ENCODE peak calls at places on chromosomes 3 and 15, in four cellular contexts. F is brain microvascular endothelial cell, T is psoas muscle, J is body of pancreas. W is an unnamed sample. For H3K27me3, the result is how much of the 10 kb centered on the place peaks cover.

GRCh38 chr15:67509918-67510317 is 11.0 kb upstream of the C15orf61 start:
- DNase-seq in F (no peak), T (no peak), J (no peak), W (no peak)

GRCh38 chr3:138188013-138188352 is 882 bp downstream of the ARMC8 start:
- DNase-seq in T (no peak), J (no peak), F (no peak), W (no peak)

GRCh38 chr3:130227540-130227939 is 117.9 kb upstream of the COL6A5 start:
- DNase-seq in F (no peak), T (no peak), J (no peak), W (no peak)

GRCh38 chr15:83694538-83694937 is 40.6 kb downstream of the ADAMTSL3 start:
- DNase-seq in T (no peak), J (no peak), F (no peak), W (no peak)

GRCh38 chr3:138051946-138052802 is 42.2 kb downstream of the CLDN18 start:
- DNase-seq in F (peak), J (peak), T (no peak), W (peak)

GRCh38 chr15:80483656-80484055 is 79.5 kb downstream of the ARNT2 start:
- DNase-seq in T (no peak), J (no peak), F (no peak), W (no peak)

GRCh38 chr15:52082197-52083036 is 30.2 kb downstream of the BCL2L10 start:
- DNase-seq in J (no peak), F (no peak), T (no peak), W (no peak)

GRCh38 chr15:89803941-89804800 is 10.5 kb downstream of the ANPEP start:
- DNase-seq in F (no peak), J (peak), T (peak), W (no peak)

GRCh38 chr3:146277953-146278631 is 27.2 kb upstream of the PLSCR4 start:
- DNase-seq in F (peak), T (no peak), J (no peak), W (no peak)

GRCh38 chr3:45055411-45056143 is 29.5 kb downstream of the CLEC3B start:
- DNase-seq in T (no peak), F (no peak), J (no peak), W (no peak)
- TF ChIP-seq CTCF in T (no peak), F (peak), J (no peak), W (no peak)

DNA sequence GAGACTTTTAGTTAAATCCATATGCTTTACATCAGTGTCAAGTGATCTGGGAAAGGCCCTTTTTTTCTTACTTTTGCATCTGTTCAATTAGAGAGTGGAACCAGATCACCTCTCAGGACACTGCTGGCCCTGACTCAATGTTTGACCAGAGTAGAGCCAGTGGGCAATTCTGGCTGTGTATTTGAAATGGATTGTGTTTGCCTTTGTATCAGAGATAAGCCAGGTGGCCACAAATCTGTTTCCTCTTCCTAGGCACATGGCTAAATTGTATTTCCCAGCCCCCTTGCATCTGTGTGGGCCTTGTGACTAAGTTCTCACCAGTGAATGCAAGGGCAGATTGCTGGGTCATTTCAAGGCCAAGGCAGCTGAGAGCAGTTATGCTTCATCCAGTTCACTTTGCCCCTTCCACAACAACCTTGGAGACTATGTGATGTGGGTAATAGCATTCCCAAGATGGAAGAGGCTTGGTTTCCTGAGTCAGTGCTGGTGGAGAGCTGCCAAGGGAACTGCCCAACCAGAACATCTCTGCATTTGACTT is 75.6 kb upstream of the CACNA2D3 start:
- DNase-seq in J (peak), T (no peak), F (peak), W (no peak)
- H3K27ac ChIP-seq in J (no peak), T (no peak), F (peak), W (no peak)

GRCh38 chr15:74123685-74124084 is 6.7 kb upstream of the ISLR2 start:
- DNase-seq in F (no peak), T (no peak), J (no peak), W (no peak)

GRCh38 chr15:74123131-74123429 is 7.3 kb upstream of the ISLR2 start:
- DNase-seq in J (no peak), F (no peak), T (no peak), W (no peak)

GRCh38 chr15:74121858-74122257 is 8.5 kb upstream of the ISLR2 start:
- DNase-seq in T (no peak), F (no peak), J (no peak), W (no peak)

GRCh38 chr15:74121040-74121439 is 9.3 kb upstream of the ISLR2 start:
- DNase-seq in T (peak), F (no peak), J (no peak), W (no peak)

GRCh38 chr15:74122403-74123130 is 7.8 kb upstream of the ISLR2 start:
- DNase-seq in F (no peak), T (no peak), J (no peak), W (no peak)
- H3K27me3 ChIP-seq in F (under half), T (under half), J (under half), W (under half)

GRCh38 chr15:62912808-62913207 is 129.7 kb upstream of the TPM1 start:
- DNase-seq in T (no peak), J (no peak), F (no peak), W (no peak)
- TF ChIP-seq CTCF in T (no peak), J (no peak), F (peak), W (no peak)

DNA sequence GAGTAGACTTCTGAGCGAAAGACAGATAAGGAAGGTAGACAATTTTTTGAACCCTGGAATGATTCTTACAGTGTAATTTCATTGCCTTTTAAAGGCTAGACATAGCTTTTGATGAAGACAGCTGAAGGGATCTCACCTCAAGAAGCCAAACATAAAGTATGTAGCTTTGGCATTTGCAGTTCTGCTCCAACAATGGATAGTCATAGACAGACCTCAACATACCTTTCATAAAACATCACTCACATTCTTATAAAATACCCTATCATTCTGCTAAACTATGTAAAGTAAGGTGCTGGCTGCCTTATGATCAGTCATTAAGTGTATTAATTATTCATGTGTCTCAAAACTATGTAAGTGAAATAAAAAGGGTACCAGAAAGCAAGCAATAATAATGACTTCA is 70.0 kb downstream of the UBE3A start:
- DNase-seq in J (no peak), T (no peak), F (no peak), W (no peak)
- H3K27ac ChIP-seq in J (no peak), T (no peak), F (no peak), W (no peak)

DNA sequence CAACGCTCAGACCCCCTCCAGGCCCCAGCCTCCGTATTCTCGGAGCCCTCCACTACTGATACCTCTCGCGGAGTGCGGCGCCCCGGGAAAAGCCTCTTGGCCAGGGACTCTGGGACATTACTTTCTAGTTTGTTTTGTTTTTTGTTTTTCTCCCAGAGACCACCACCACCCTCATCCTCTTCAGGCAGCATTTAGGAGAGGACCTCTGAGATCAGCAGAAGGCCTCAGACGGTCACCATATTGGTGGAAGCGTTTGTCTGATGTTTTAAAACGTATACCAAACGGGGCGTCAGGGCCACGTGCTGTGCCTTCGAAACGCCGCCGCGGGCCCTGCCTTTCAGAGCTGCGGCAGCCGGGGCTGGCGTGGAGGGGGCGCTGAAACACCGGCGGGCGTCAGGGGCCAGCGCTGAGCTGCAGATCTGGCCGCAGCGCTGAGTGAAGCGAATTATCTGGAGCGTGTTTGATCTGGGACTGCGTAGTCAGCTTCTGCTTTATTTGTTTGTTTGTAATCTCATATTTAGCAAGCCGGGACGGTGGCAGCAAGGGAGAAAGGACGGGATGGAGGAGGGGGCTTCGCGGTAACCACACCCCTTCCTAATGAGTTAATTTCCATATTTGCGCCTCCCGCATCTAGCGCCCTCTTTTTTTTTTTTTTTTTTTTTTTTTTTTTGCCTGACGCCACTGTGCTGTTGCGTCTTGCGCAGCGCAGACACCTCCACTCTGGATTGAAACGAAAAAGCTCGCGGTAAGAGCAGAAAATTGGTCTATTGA is 14.8 kb downstream of the SOX2 start:
- DNase-seq in J (no peak), F (no peak), T (no peak), W (no peak)
- H3K27me3 ChIP-seq in J (under half), F (half or more), T (under half), W (under half)

GRCh38 chr3:198076722-198077308 is 116.8 kb downstream of the LMLN start:
- DNase-seq in F (no peak), T (no peak), J (no peak), W (no peak)

GRCh38 chr3:198081421-198081844 is 121.4 kb downstream of the LMLN start:
- DNase-seq in T (no peak), F (no peak), J (no peak), W (no peak)

GRCh38 chr3:198080521-198081384 is 120.7 kb downstream of the LMLN start:
- DNase-seq in F (peak), T (peak), J (peak), W (peak)

GRCh38 chr3:198079771-198080520 is 119.9 kb downstream of the LMLN start:
- DNase-seq in T (no peak), J (no peak), F (no peak), W (no peak)
- TF ChIP-seq CTCF in T (no peak), J (no peak), F (peak), W (peak)